ENCODE peak calls at places on chromosomes 11 and 22, in five cellular contexts. I is AML-193, U is coronary artery, C is left cardiac atrium, X is transverse colon. Q is an unnamed sample.

GRCh38 chr11:66225054-66225453 is 43.4 kb upstream of the RAB1B start:
- DNase-seq in I (no peak), U (no peak), C (no peak), X (no peak), Q (peak; percentile 5)

GRCh38 chr11:6238902-6239301 is at the start of gene CNGA4:
- DNase-seq in I (no peak), U (no peak), C (no peak), X (no peak), Q (no peak)

GRCh38 chr22:19043111-19044085 is 78.8 kb downstream of the DGCR2 start:
- DNase-seq in I (no peak), U (no peak), C (no peak), X (no peak), Q (no peak)

GRCh38 chr11:45926001-45926401 is 3.5 kb downstream of the LARGE2 start:
- DNase-seq in I (no peak), U (peak; percentile 71), C (no peak), X (peak; percentile 4), Q (no peak)

GRCh38 chr11:124656759-124657627 is 16.5 kb downstream of the SIAE start:
- DNase-seq in I (no peak), U (no peak), C (no peak), X (no peak), Q (peak; percentile 38)

GRCh38 chr22:33035276-33035863 is 22.8 kb downstream of the SYN3 start:
- DNase-seq in I (no peak), U (no peak), C (no peak), X (no peak), Q (no peak)

GRCh38 chr22:40597541-40598453 is 38.7 kb downstream of the MRTFA start:
- DNase-seq in I (no peak), U (no peak), C (no peak), X (no peak), Q (peak; percentile 16)

GRCh38 chr11:108237058-108237481 is 14.2 kb downstream of the ATM start:
- DNase-seq in I (no peak), U (no peak), C (no peak), X (no peak), Q (no peak)

GRCh38 chr11:66720223-66720898 is 8.7 kb downstream of the SPTBN2 start:
- DNase-seq in I (no peak), U (no peak), C (no peak), X (peak; percentile 51), Q (peak; percentile 91)

GRCh38 chr11:134024420-134025085 is 44.3 kb upstream of the JAM3 start:
- DNase-seq in I (no peak), U (no peak), C (no peak), X (no peak), Q (no peak)

GRCh38 chr22:50611341-50612060 is 10.9 kb downstream of the MAPK8IP2 start:
- DNase-seq in I (no peak), U (no peak), C (no peak), X (no peak), Q (no peak)

GRCh38 chr11:110125632-110126031 is 32.4 kb downstream of the ZC3H12C start:
- DNase-seq in I (no peak), U (no peak), C (no peak), X (no peak), Q (no peak)

GRCh38 chr22:28112548-28113043 is 193.5 kb upstream of the PITPNB start:
- DNase-seq in I (no peak), U (no peak), C (peak; percentile 44), X (no peak), Q (peak; percentile 56)

GRCh38 chr11:11252403-11252802 is 100.6 kb downstream of the CSNK2A3 start:
- DNase-seq in I (no peak), U (no peak), C (no peak), X (no peak), Q (peak; percentile 36)

GRCh38 chr11:115578275-115578674 is 74.1 kb upstream of the CADM1 start:
- DNase-seq in I (no peak), U (peak; percentile 35), C (no peak), X (no peak), Q (no peak)

GRCh38 chr11:80240245-80240644 is 799.4 kb upstream of the TENM4 start:
- DNase-seq in I (no peak), U (no peak), C (no peak), X (no peak), Q (no peak)

Q was measured in SJCRH30.